ENCODE peak calls at places on chromosomes 3 and 15, in seven cellular contexts. One of them, this sample, is unnamed.

GRCh38 chr3:187767266-187768032 is 22.2 kb upstream of the BCL6 start:
- DNase-seq in neural progenitor cell: no peak
- DNase-seq in K562: no peak
- DNase-seq in hepatocyte: no peak
- DNase-seq in HCT116: no peak
- DNase-seq in IMR-90: peak; percentile 93
- DNase-seq in H9: no peak
- DNase-seq in this sample: peak; percentile 92

GRCh38 chr3:42557849-42558248 is 23.9 kb downstream of the SEC22C start:
- DNase-seq in neural progenitor cell: no peak
- DNase-seq in K562: peak; percentile 43
- DNase-seq in hepatocyte: no peak
- DNase-seq in HCT116: no peak
- DNase-seq in IMR-90: no peak
- DNase-seq in H9: no peak
- DNase-seq in this sample: no peak

GRCh38 chr3:43296565-43296964 is 10.2 kb downstream of the SNRK start:
- DNase-seq in neural progenitor cell: no peak
- DNase-seq in K562: peak; percentile 37
- DNase-seq in hepatocyte: no peak
- DNase-seq in HCT116: no peak
- DNase-seq in IMR-90: peak; percentile 23
- DNase-seq in H9: no peak
- DNase-seq in this sample: no peak

GRCh38 chr15:34869110-34869509 is 73.8 kb upstream of the ACTC1 start:
- DNase-seq in neural progenitor cell: no peak
- DNase-seq in K562: no peak
- DNase-seq in hepatocyte: no peak
- DNase-seq in HCT116: no peak
- DNase-seq in IMR-90: no peak
- DNase-seq in H9: no peak
- DNase-seq in this sample: no peak

GRCh38 chr3:31295150-31295765 is 237.5 kb upstream of the STT3B start:
- DNase-seq in neural progenitor cell: peak; percentile 7
- DNase-seq in K562: no peak
- DNase-seq in hepatocyte: no peak
- DNase-seq in HCT116: no peak
- DNase-seq in IMR-90: no peak
- DNase-seq in H9: no peak
- DNase-seq in this sample: no peak

GRCh38 chr3:69328103-69328755 is 57.7 kb downstream of the FRMD4B start:
- DNase-seq in neural progenitor cell: no peak
- DNase-seq in K562: no peak
- DNase-seq in hepatocyte: no peak
- DNase-seq in HCT116: no peak
- DNase-seq in IMR-90: no peak
- DNase-seq in H9: no peak
- DNase-seq in this sample: no peak

GRCh38 chr3:50600841-50601591 is 10.6 kb downstream of the CISH start:
- DNase-seq in neural progenitor cell: no peak
- DNase-seq in K562: peak; percentile 94
- DNase-seq in hepatocyte: peak; percentile 96
- DNase-seq in HCT116: peak; percentile 77
- DNase-seq in IMR-90: peak; percentile 95
- DNase-seq in H9: no peak
- DNase-seq in this sample: peak; percentile 94

GRCh38 chr3:170458285-170458684 is 39.6 kb downstream of the CLDN11 start:
- DNase-seq in neural progenitor cell: no peak
- DNase-seq in K562: no peak
- DNase-seq in hepatocyte: no peak
- DNase-seq in HCT116: no peak
- DNase-seq in IMR-90: no peak
- DNase-seq in H9: no peak
- DNase-seq in this sample: no peak

GRCh38 chr15:32824777-32825176 is 107.0 kb downstream of the GREM1 start:
- DNase-seq in neural progenitor cell: no peak
- DNase-seq in K562: no peak
- DNase-seq in hepatocyte: no peak
- DNase-seq in HCT116: no peak
- DNase-seq in IMR-90: peak; percentile 92
- DNase-seq in H9: no peak
- DNase-seq in this sample: peak; percentile 96

GRCh38 chr3:25027639-25028038 is 400.4 kb upstream of the RARB start:
- DNase-seq in neural progenitor cell: no peak
- DNase-seq in K562: no peak
- DNase-seq in hepatocyte: no peak
- DNase-seq in HCT116: no peak
- DNase-seq in IMR-90: no peak
- DNase-seq in H9: no peak
- DNase-seq in this sample: no peak

GRCh38 chr15:62840518-62841268 is 201.9 kb upstream of the TPM1 start:
- DNase-seq in neural progenitor cell: no peak
- DNase-seq in K562: no peak
- DNase-seq in hepatocyte: no peak
- DNase-seq in HCT116: no peak
- DNase-seq in IMR-90: no peak
- DNase-seq in H9: no peak
- DNase-seq in this sample: peak; percentile 52

GRCh38 chr3:126746395-126747177 is 42.5 kb downstream of the CHCHD6 start:
- DNase-seq in neural progenitor cell: no peak
- DNase-seq in K562: peak; percentile 64
- DNase-seq in hepatocyte: peak; percentile 60
- DNase-seq in HCT116: peak; percentile 36
- DNase-seq in IMR-90: peak; percentile 74
- DNase-seq in H9: no peak
- DNase-seq in this sample: peak; percentile 74

GRCh38 chr15:86916671-86917450 is 837.2 kb downstream of the AGBL1 start:
- DNase-seq in neural progenitor cell: peak; percentile 11
- DNase-seq in K562: no peak
- DNase-seq in hepatocyte: no peak
- DNase-seq in HCT116: no peak
- DNase-seq in IMR-90: no peak
- DNase-seq in H9: no peak
- DNase-seq in this sample: no peak

GRCh38 chr3:153768559-153769469 is 352.4 kb upstream of the ARHGEF26 start:
- DNase-seq in neural progenitor cell: peak; percentile 66
- DNase-seq in K562: peak; percentile 55
- DNase-seq in hepatocyte: peak; percentile 65
- DNase-seq in HCT116: peak; percentile 47
- DNase-seq in IMR-90: peak; percentile 61
- DNase-seq in H9: peak; percentile 66
- DNase-seq in this sample: peak; percentile 39

GRCh38 chr3:110767838-110768237 is 303.8 kb upstream of the NECTIN3 start:
- DNase-seq in neural progenitor cell: no peak
- DNase-seq in K562: no peak
- DNase-seq in hepatocyte: no peak
- DNase-seq in HCT116: no peak
- DNase-seq in IMR-90: no peak
- DNase-seq in H9: no peak
- DNase-seq in this sample: no peak

GRCh38 chr3:110774496-110775265 is 296.9 kb upstream of the NECTIN3 start:
- DNase-seq in neural progenitor cell: no peak
- DNase-seq in K562: no peak
- DNase-seq in hepatocyte: no peak
- DNase-seq in HCT116: no peak
- DNase-seq in IMR-90: peak; percentile 89
- DNase-seq in H9: no peak
- DNase-seq in this sample: peak; percentile 68

DNA sequence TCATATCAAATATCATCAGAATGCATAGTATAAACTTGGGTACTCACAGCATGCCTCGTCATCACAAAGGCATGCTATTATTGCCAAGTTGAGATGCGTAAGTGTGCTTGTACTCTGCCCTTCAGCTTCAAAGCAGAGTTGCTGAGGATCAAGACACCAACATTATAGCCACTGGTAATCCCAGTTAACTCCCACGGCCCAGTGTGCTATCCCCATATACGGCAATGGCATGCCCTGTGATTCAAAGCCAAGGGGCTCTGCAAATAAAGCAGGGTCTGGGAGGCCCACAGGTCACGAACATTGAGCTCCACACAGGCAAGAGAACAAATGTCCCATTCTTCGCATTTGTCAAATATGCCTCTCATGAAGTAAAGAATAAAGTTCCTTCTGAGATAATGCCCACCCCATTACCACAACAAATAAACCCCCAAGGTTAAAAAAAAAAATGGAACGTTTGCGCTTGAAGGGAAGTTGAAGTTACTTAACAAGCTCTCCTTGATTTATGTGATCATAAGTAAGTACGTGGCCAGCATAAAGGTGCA is 298.1 kb upstream of the NECTIN3 start:
- DNase-seq in neural progenitor cell: no peak
- DNase-seq in K562: no peak
- DNase-seq in hepatocyte: peak; percentile 45
- DNase-seq in HCT116: peak; percentile 93
- DNase-seq in IMR-90: peak; percentile 98
- DNase-seq in H9: no peak
- DNase-seq in this sample: peak; percentile 86
- TF ChIP-seq CTCF in neural progenitor cell: no peak
- TF ChIP-seq CTCF in K562: no peak
- TF ChIP-seq CTCF in hepatocyte: no peak
- TF ChIP-seq CTCF in HCT116: no peak
- TF ChIP-seq CTCF in IMR-90: no peak
- TF ChIP-seq CTCF in H9: no peak
- TF ChIP-seq CTCF in this sample: no peak

GRCh38 chr15:31367021-31367729 is 40.5 kb downstream of the KLF13 start:
- DNase-seq in neural progenitor cell: no peak
- DNase-seq in K562: no peak
- DNase-seq in hepatocyte: no peak
- DNase-seq in HCT116: no peak
- DNase-seq in IMR-90: no peak
- DNase-seq in H9: no peak
- DNase-seq in this sample: no peak
- H3K4me1 ChIP-seq in neural progenitor cell: peaks cover 34% of the 10 kb centered on the region
- H3K4me1 ChIP-seq in K562: peaks cover 28% of the 10 kb centered on the region
- H3K4me1 ChIP-seq in hepatocyte: peaks cover 35% of the 10 kb centered on the region
- H3K4me1 ChIP-seq in HCT116: peaks cover 3% of the 10 kb centered on the region
- H3K4me1 ChIP-seq in IMR-90: peaks cover 10% of the 10 kb centered on the region
- H3K4me1 ChIP-seq in H9: peaks cover 21% of the 10 kb centered on the region
- H3K4me1 ChIP-seq in this sample: peaks cover 7% of the 10 kb centered on the region

GRCh38 chr3:106206613-106207012 is 337.8 kb upstream of the CBLB start:
- DNase-seq in neural progenitor cell: no peak
- DNase-seq in K562: no peak
- DNase-seq in hepatocyte: no peak
- DNase-seq in HCT116: no peak
- DNase-seq in IMR-90: no peak
- DNase-seq in H9: no peak
- DNase-seq in this sample: no peak
- H2AFZ ChIP-seq in neural progenitor cell: peak overlapping the region; percentile 52
- H2AFZ ChIP-seq in K562: peak overlapping the region; percentile 66
- H2AFZ ChIP-seq in hepatocyte: no peak overlapping the region
- H2AFZ ChIP-seq in HCT116: no peak overlapping the region
- H2AFZ ChIP-seq in IMR-90: no peak overlapping the region
- H2AFZ ChIP-seq in H9: no peak overlapping the region
- H2AFZ ChIP-seq in this sample: no peak overlapping the region

DNA sequence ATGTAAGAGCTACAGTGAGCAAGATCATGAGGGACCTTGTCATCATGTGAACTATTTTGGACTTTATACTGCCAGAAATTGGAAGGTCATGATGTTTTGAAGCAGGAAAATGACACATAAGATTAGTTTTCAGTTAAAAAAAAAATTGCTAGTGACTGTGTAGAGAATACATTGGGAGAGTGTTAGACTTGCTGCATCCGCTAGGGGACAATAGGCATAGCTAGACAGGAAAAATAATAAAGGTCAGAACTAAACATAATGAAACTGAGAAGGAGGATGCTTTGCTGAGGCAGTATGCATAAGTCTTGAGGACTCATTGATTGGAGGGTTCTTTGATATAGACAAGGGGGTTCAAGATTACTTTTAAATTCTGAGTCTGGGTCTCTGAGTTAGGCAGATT is 275.8 kb upstream of the KCNH8 start:
- DNase-seq in neural progenitor cell: no peak
- DNase-seq in K562: no peak
- DNase-seq in hepatocyte: no peak
- DNase-seq in HCT116: no peak
- DNase-seq in IMR-90: no peak
- DNase-seq in H9: no peak
- DNase-seq in this sample: no peak
- TF ChIP-seq CTCF in neural progenitor cell: no peak
- TF ChIP-seq CTCF in K562: no peak
- TF ChIP-seq CTCF in hepatocyte: no peak
- TF ChIP-seq CTCF in HCT116: no peak
- TF ChIP-seq CTCF in IMR-90: no peak
- TF ChIP-seq CTCF in H9: no peak
- TF ChIP-seq CTCF in this sample: no peak

GRCh38 chr3:106176734-106177133 is 307.9 kb upstream of the CBLB start:
- DNase-seq in neural progenitor cell: no peak
- DNase-seq in K562: no peak
- DNase-seq in hepatocyte: no peak
- DNase-seq in HCT116: no peak
- DNase-seq in IMR-90: peak; percentile 23
- DNase-seq in H9: no peak
- DNase-seq in this sample: peak; percentile 23
- H3K4me1 ChIP-seq in neural progenitor cell: no peaks in the 10 kb centered on the region
- H3K4me1 ChIP-seq in K562: no peaks in the 10 kb centered on the region
- H3K4me1 ChIP-seq in hepatocyte: no peaks in the 10 kb centered on the region
- H3K4me1 ChIP-seq in HCT116: no peaks in the 10 kb centered on the region
- H3K4me1 ChIP-seq in IMR-90: no peaks in the 10 kb centered on the region
- H3K4me1 ChIP-seq in H9: peaks cover 4% of the 10 kb centered on the region
- H3K4me1 ChIP-seq in this sample: no peaks in the 10 kb centered on the region

This sample was measured in astrocyte.